ENCODE peak calls at places on chromosomes 13 and 19, in six cellular contexts. M is IMR-90; X is cardiac muscle cell; C is heart right ventricle; H is CD4-positive, alpha-beta T cell; E is lower lobe of right lung. W is an unnamed sample.
A peak's percentile ranks its signal among the peaks of the same experiment; 100 is the strongest.

GRCh38 chr13:39036212-39036611 is 1.7 kb downstream of the PROSER1 start:
- DNase-seq in M (peak; percentile 4), X (peak; percentile 24), C (no peak), H (no peak), E (no peak), W (no peak)

GRCh38 chr19:38172001-38172400 is 52.0 kb downstream of the DPF1 start:
- DNase-seq in M (no peak), X (no peak), C (no peak), H (no peak), E (no peak), W (no peak)

GRCh38 chr19:16066611-16067104 is 9.6 kb upstream of the TPM4 start:
- DNase-seq in M (peak; percentile 76), X (no peak), C (peak; percentile 34), H (no peak), E (peak; percentile 49), W (no peak)

GRCh38 chr13:94079876-94080275 is 399.6 kb downstream of the DCT start:
- DNase-seq in M (peak; percentile 54), X (no peak), C (no peak), H (no peak), E (no peak), W (no peak)

GRCh38 chr13:51235756-51236564 is 13.8 kb downstream of the FAM124A start:
- DNase-seq in M (no peak), X (no peak), C (no peak), H (no peak), E (no peak), W (no peak)

GRCh38 chr13:99528547-99528946 is 27.3 kb downstream of the TM9SF2 start:
- DNase-seq in M (no peak), X (peak; percentile 43), C (no peak), H (no peak), E (no peak), W (no peak)

GRCh38 chr13:40813662-40814454 is 24.4 kb downstream of the SLC25A15 start:
- DNase-seq in M (peak; percentile 34), X (peak; percentile 36), C (no peak), H (no peak), E (no peak), W (no peak)

GRCh38 chr13:21242236-21242635 is 65.8 kb downstream of the MRPL57 start:
- DNase-seq in M (no peak), X (peak; percentile 39), C (no peak), H (no peak), E (no peak), W (no peak)

GRCh38 chr13:53368948-53369347 is 340.3 kb downstream of the OLFM4 start:
- DNase-seq in M (no peak), X (no peak), C (no peak), H (no peak), E (no peak), W (no peak)

GRCh38 chr19:38701455-38702063 is 42.7 kb downstream of the CAPN12 start:
- DNase-seq in M (peak; percentile 21), X (no peak), C (no peak), H (no peak), E (no peak), W (no peak)

GRCh38 chr19:34844254-34844653 is 71.2 kb upstream of the ZNF599 start:
- DNase-seq in M (no peak), X (no peak), C (no peak), H (no peak), E (no peak), W (no peak)

GRCh38 chr13:110731072-110731471 is 17.6 kb downstream of the ING1 start:
- DNase-seq in M (no peak), X (no peak), C (no peak), H (no peak), E (no peak), W (no peak)

GRCh38 chr13:38415233-38415632 is 65.6 kb downstream of the UFM1 start:
- DNase-seq in M (no peak), X (peak; percentile 76), C (peak; percentile 23), H (no peak), E (no peak), W (no peak)

GRCh38 chr13:29594310-29594709 is 1.2 kb downstream of the SLC7A1 start:
- DNase-seq in M (peak; percentile 91), X (peak; percentile 40), C (no peak), H (no peak), E (no peak), W (no peak)

GRCh38 chr13:30120133-30120822 is 187.1 kb downstream of the KATNAL1 start:
- DNase-seq in M (no peak), X (no peak), C (no peak), H (no peak), E (no peak), W (no peak)

GRCh38 chr19:39661565-39661964 is 5.9 kb downstream of the LGALS16 start:
- DNase-seq in M (no peak), X (no peak), C (no peak), H (no peak), E (no peak), W (no peak)

GRCh38 chr13:29508130-29508873 is 87.2 kb downstream of the SLC7A1 start:
- DNase-seq in M (peak; percentile 79), X (peak; percentile 91), C (peak; percentile 84), H (peak; percentile 79), E (peak; percentile 83), W (peak; percentile 63)

GRCh38 chr13:94613051-94613450 is 11.4 kb downstream of the GPR180 start:
- DNase-seq in M (no peak), X (no peak), C (no peak), H (no peak), E (no peak), W (no peak)

GRCh38 chr13:98945863-98946605 is 31.8 kb downstream of the DOCK9 start:
- DNase-seq in M (no peak), X (no peak), C (no peak), H (no peak), E (no peak), W (no peak)

GRCh38 chr13:99150575-99151370 is 49.9 kb upstream of the UBAC2 start:
- DNase-seq in M (peak; percentile 27), X (no peak), C (no peak), H (no peak), E (no peak), W (no peak)

GRCh38 chr19:31110331-31110730 is 238.9 kb downstream of the TSHZ3 start:
- DNase-seq in M (peak; percentile 45), X (peak; percentile 41), C (no peak), H (no peak), E (no peak), W (no peak)

GRCh38 chr13:94268661-94269060 is 210.8 kb downstream of the DCT start:
- DNase-seq in M (peak; percentile 54), X (no peak), C (no peak), H (no peak), E (no peak), W (no peak)

GRCh38 chr13:98769736-98770135 is 17.3 kb upstream of the SLC15A1 start:
- DNase-seq in M (no peak), X (no peak), C (no peak), H (no peak), E (no peak), W (no peak)

GRCh38 chr19:17739121-17739875 is 12.0 kb upstream of the FCHO1 start:
- DNase-seq in M (no peak), X (no peak), C (peak; percentile 28), H (no peak), E (peak; percentile 70), W (no peak)

GRCh38 chr19:56933014-56933705 is 92.6 kb upstream of the PEG3 start:
- DNase-seq in M (no peak), X (no peak), C (no peak), H (no peak), E (no peak), W (no peak)

GRCh38 chr13:60220072-60220471 is 56.3 kb upstream of the DIAPH3 start:
- DNase-seq in M (no peak), X (no peak), C (no peak), H (no peak), E (no peak), W (no peak)

GRCh38 chr13:25493930-25494707 is 122.3 kb downstream of the ATP8A2 start:
- DNase-seq in M (no peak), X (peak; percentile 53), C (no peak), H (no peak), E (no peak), W (no peak)
- H3K9me3 ChIP-seq in M (no peaks in the 10 kb centered on the region), X (no peaks in the 10 kb centered on the region), C (no peaks in the 10 kb centered on the region), H (no peaks in the 10 kb centered on the region), E (no peaks in the 10 kb centered on the region), W (no peaks in the 10 kb centered on the region)

GRCh38 chr19:43872547-43873336 is 45.6 kb downstream of the ZNF283 start:
- DNase-seq in M (no peak), X (no peak), C (no peak), H (no peak), E (no peak), W (no peak)
- H3K9me3 ChIP-seq in M (peaks cover 39% of the 10 kb centered on the region), X (peaks cover 14% of the 10 kb centered on the region), C (peaks cover 93% of the 10 kb centered on the region), H (peaks cover 91% of the 10 kb centered on the region), E (peaks cover 96% of the 10 kb centered on the region), W (peaks cover 33% of the 10 kb centered on the region)

GRCh38 chr19:22140356-22140755 is 56.4 kb downstream of the ZNF676 start:
- DNase-seq in M (no peak), X (no peak), C (no peak), H (no peak), E (no peak), W (no peak)

GRCh38 chr19:22144394-22144793 is 52.4 kb downstream of the ZNF676 start:
- DNase-seq in M (peak; percentile 10), X (peak; percentile 21), C (no peak), H (no peak), E (no peak), W (no peak)
- H3K9me3 ChIP-seq in M (peaks cover 25% of the 10 kb centered on the region), X (no peaks in the 10 kb centered on the region), C (peaks cover 57% of the 10 kb centered on the region), H (peaks cover 69% of the 10 kb centered on the region), E (peaks cover 85% of the 10 kb centered on the region), W (peaks cover 11% of the 10 kb centered on the region)

GRCh38 chr19:43313711-43314495 is 39.6 kb upstream of the CD177 start:
- DNase-seq in M (no peak), X (no peak), C (no peak), H (no peak), E (no peak), W (no peak)

GRCh38 chr19:43315851-43316250 is 37.6 kb upstream of the CD177 start:
- DNase-seq in M (no peak), X (no peak), C (no peak), H (no peak), E (no peak), W (no peak)

GRCh38 chr19:43318796-43319314 is 34.6 kb upstream of the CD177 start:
- DNase-seq in M (no peak), X (no peak), C (no peak), H (no peak), E (no peak), W (no peak)

GRCh38 chr19:43316591-43317319 is 36.7 kb upstream of the CD177 start:
- DNase-seq in M (peak; percentile 45), X (no peak), C (no peak), H (no peak), E (no peak), W (no peak)

DNA sequence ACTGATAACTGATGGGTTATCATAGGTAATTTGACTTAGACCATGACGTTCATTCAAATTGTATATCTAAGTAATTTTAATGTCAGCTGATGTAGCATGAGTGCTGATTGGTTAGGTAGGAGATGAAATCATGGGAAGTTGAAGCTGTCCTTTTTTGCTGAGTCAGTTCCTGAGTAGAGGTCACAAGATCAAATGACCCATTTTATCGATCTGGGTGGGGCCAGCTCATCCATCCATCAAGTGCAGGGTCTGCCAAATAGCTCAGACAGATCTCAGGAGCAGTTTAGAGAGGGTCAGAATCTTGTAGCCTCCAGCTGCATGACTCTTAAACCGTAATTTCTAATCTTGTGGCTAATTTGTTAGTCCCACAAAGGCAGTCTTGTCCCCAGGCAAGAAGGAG is 35.3 kb upstream of the CD177 start:
- DNase-seq in M (no peak), X (no peak), C (no peak), H (no peak), E (no peak), W (no peak)
- H3K9me3 ChIP-seq in M (no peaks in the 10 kb centered on the region), X (no peaks in the 10 kb centered on the region), C (no peaks in the 10 kb centered on the region), H (no peaks in the 10 kb centered on the region), E (no peaks in the 10 kb centered on the region), W (no peaks in the 10 kb centered on the region)

GRCh38 chr19:51965583-51965982 is 21.1 kb downstream of the ZNF350 start:
- DNase-seq in M (no peak), X (no peak), C (no peak), H (no peak), E (no peak), W (no peak)
- H3K9me3 ChIP-seq in M (peaks cover 53% of the 10 kb centered on the region), X (no peaks in the 10 kb centered on the region), C (peaks cover 52% of the 10 kb centered on the region), H (peaks cover 99% of the 10 kb centered on the region), E (peaks cover 100% of the 10 kb centered on the region), W (peaks cover 61% of the 10 kb centered on the region)

W was measured in T-helper 17 cell.